ENCODE peak calls at places on chromosomes 3 and 15, in five cellular contexts. M is A549, R is stomach, Y is tibial nerve, O is ovary. V is an unnamed sample.

GRCh38 chr3:27722957-27723802 is 1.1 kb upstream of the EOMES start:
- DNase-seq in R (no peak), O (no peak), M (no peak), Y (no peak), V (no peak)

GRCh38 chr3:167684389-167684993 is 30.7 kb upstream of the WDR49 start:
- DNase-seq in R (no peak), M (peak; percentile 54), O (peak; percentile 7), Y (peak; percentile 91), V (no peak)

GRCh38 chr3:112740800-112741199 is 99.9 kb upstream of the CCDC80 start:
- DNase-seq in O (no peak), M (no peak), R (no peak), Y (no peak), V (no peak)

GRCh38 chr15:77034620-77035467 is 36.1 kb downstream of the TSPAN3 start:
- DNase-seq in Y (no peak), O (no peak), M (no peak), R (peak; percentile 40), V (peak; percentile 49)

GRCh38 chr3:62149539-62149938 is 223.8 kb downstream of the FEZF2 start:
- DNase-seq in M (no peak), R (no peak), O (no peak), Y (no peak), V (no peak)

GRCh38 chr3:84965141-84965540 is 6.4 kb downstream of the CADM2 start:
- DNase-seq in O (no peak), M (peak; percentile 57), R (no peak), Y (no peak), V (no peak)

GRCh38 chr3:114902691-114903101 is 244.4 kb downstream of the ZBTB20 start:
- DNase-seq in O (no peak), R (no peak), M (peak; percentile 73), Y (no peak), V (no peak)

GRCh38 chr3:46065294-46065705 is 38.0 kb upstream of the XCR1 start:
- DNase-seq in R (peak; percentile 38), Y (no peak), M (no peak), O (no peak), V (no peak)

GRCh38 chr15:88655103-88655553 is 16.3 kb downstream of the ISG20 start:
- DNase-seq in R (peak; percentile 24), Y (no peak), M (no peak), O (no peak), V (peak; percentile 50)

GRCh38 chr3:17639765-17640164 is 102.7 kb downstream of the TBC1D5 start:
- DNase-seq in M (peak; percentile 96), Y (no peak), O (no peak), R (no peak), V (no peak)

GRCh38 chr3:139675327-139675726 is 2.4 kb downstream of the NMNAT3 start:
- DNase-seq in Y (no peak), O (no peak), R (no peak), M (no peak), V (no peak)

GRCh38 chr3:132872711-132873110 is 150.5 kb upstream of the NPHP3 start:
- DNase-seq in Y (no peak), O (no peak), R (no peak), M (no peak), V (no peak)

GRCh38 chr15:69451951-69452701 is 492 bp upstream of the RPLP1 start:
- DNase-seq in O (no peak), R (no peak), Y (peak; percentile 17), M (peak; percentile 45), V (peak; percentile 72)

GRCh38 chr3:117997201-117998049 is 1037.2 kb downstream of the IGSF11 start:
- DNase-seq in O (peak; percentile 26), R (peak; percentile 75), M (peak; percentile 83), Y (peak; percentile 71), V (peak; percentile 90)

GRCh38 chr3:190528721-190529120 is 14.8 kb downstream of the IL1RAP start:
- DNase-seq in Y (no peak), O (no peak), R (no peak), M (no peak), V (no peak)
- H3K27ac ChIP-seq in Y (no peak overlapping the region), O (no peak overlapping the region), R (no peak overlapping the region), M (no peak overlapping the region), V (no peak overlapping the region)

DNA sequence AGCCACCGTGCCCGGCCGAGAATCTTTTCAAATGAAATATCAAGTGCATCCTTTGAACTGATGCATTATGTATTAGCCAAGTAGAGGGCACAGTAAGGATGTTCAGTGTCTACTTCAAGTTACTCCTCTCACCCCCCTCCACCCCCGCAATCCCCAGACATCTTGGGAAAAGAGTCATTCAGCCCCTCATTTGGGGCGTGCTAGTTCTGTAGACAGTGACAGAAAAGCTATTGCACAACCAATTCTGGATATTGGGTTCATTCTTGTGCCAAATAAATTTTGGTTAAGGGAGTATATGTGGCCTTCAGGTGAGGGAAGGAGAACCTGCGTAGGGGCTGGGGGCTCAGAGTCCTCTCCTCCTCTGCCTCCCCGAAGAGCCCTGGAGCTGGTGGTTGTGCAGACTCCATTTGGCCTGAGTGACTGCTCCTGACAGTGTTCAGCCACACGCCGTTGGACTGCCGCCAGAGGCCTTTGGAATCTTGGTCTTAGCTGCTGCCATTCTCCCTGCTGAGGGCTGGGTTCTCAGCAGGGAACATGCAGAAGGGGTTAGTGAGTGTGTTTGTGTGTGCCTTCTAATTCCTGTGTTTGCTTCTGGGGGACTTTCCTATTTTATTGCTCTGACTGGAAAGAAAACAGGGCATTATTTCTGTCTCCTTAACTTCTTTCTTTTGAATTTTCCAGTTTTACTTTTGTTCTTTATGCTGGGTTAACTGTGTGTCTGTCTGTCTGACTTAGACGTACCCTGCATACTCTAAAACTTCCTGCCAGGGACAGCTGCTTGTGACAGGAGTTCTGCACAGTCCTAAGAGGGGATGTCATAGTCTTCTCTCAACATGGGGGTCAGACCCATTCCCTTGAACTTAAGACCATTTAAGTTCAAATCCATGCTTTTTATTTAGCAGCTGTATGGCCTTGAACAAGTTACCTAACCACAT is 21.0 kb downstream of the RARB start:
- DNase-seq in Y (peak; percentile 77), M (peak; percentile 60), O (peak; percentile 80), R (peak; percentile 86), V (peak; percentile 93)
- TF ChIP-seq EP300 in Y (no peak), M (no peak), O (no peak), R (no peak), V (no peak)

GRCh38 chr3:47650294-47650693 is 71.6 kb upstream of the CSPG5 start:
- DNase-seq in R (no peak), Y (no peak), M (no peak), O (no peak), V (no peak)

GRCh38 chr3:47646362-47646761 is 67.7 kb upstream of the CSPG5 start:
- DNase-seq in Y (no peak), O (no peak), R (no peak), M (no peak), V (no peak)

GRCh38 chr3:47647550-47647949 is 68.9 kb upstream of the CSPG5 start:
- DNase-seq in M (no peak), O (no peak), Y (no peak), R (no peak), V (no peak)

GRCh38 chr3:47652142-47652541 is 73.5 kb upstream of the CSPG5 start:
- DNase-seq in M (no peak), O (no peak), Y (no peak), R (no peak), V (no peak)
- TF ChIP-seq POLR2A in M (no peak), O (no peak), Y (no peak), R (no peak), V (no peak)

GRCh38 chr3:159443266-159443665 is 545.4 kb upstream of the IL12A start:
- DNase-seq in O (no peak), R (no peak), Y (no peak), M (no peak), V (no peak)

GRCh38 chr3:159441279-159441678 is 547.4 kb upstream of the IL12A start:
- DNase-seq in O (no peak), Y (no peak), R (no peak), M (no peak), V (no peak)
- H3K27ac ChIP-seq in O (no peak overlapping the region), Y (no peak overlapping the region), R (no peak overlapping the region), M (no peak overlapping the region), V (no peak overlapping the region)

DNA sequence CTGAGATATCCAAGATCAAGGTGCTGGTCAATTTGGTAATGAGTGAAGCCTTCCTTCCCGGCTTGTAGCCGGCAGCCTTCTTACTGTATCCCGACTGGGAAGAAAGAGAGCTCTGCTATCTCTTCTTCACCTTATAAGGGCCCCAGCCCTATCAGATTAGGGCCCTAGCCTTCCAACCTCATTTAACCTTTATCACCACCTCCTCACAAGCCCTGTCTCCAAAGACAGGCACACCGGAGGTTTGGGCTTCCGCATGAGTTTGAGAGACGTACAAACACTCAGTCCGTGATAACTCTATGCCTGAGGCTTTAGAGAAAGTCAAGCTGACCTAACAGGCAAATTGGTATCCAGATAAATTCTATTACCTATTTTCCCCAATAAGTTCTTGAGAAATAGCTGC is 243.9 kb downstream of the OPA1 start:
- DNase-seq in Y (no peak), O (no peak), R (no peak), M (no peak), V (no peak)
- TF ChIP-seq EP300 in Y (no peak), O (no peak), R (no peak), M (no peak), V (no peak)

GRCh38 chr3:50365080-50365841 is 5.9 kb upstream of the TMEM115 start:
- DNase-seq in R (peak; percentile 95), M (no peak), O (peak; percentile 88), Y (peak; percentile 75), V (peak; percentile 93)
- TF ChIP-seq POLR2A in R (no peak), M (no peak), O (no peak), Y (peak; percentile 27), V (no peak)

GRCh38 chr3:181797431-181797830 is 85.7 kb downstream of the SOX2 start:
- DNase-seq in M (no peak), Y (no peak), R (no peak), O (no peak), V (no peak)
- H3K27ac ChIP-seq in M (no peak overlapping the region), Y (no peak overlapping the region), R (no peak overlapping the region), O (no peak overlapping the region), V (no peak overlapping the region)